ENCODE peak calls at places on chromosomes 12 and 14, in four cellular contexts. J is heart left ventricle, W is AG04450, Z is cardiac muscle cell. X is an unnamed sample. For H3K27me3, the result is how much of the 10 kb centered on the place peaks cover.

GRCh38 chr14:93090826-93091583 is 24.7 kb downstream of the ITPK1 start:
- DNase-seq in W (no peak), J (peak), Z (no peak), X (no peak)

GRCh38 chr12:116067892-116068291 is 209.6 kb downstream of the MED13L start:
- DNase-seq in W (no peak), J (no peak), Z (no peak), X (no peak)

GRCh38 chr12:6613015-6613775 is 6.0 kb upstream of the CHD4 start:
- DNase-seq in W (no peak), Z (peak), J (peak), X (peak)

GRCh38 chr14:24131549-24131966 is 1.1 kb downstream of the FITM1 start:
- DNase-seq in W (no peak), J (peak), Z (peak), X (no peak)

GRCh38 chr12:106760184-106760531 is 14.3 kb upstream of the RIC8B start:
- DNase-seq in Z (peak), J (no peak), W (no peak), X (no peak)

GRCh38 chr14:53963491-53964227 is 7.0 kb upstream of the BMP4 start:
- DNase-seq in W (no peak), Z (peak), J (peak), X (peak)

GRCh38 chr12:79685068-79685467 is 5.7 kb downstream of the PAWR start:
- DNase-seq in J (no peak), W (no peak), Z (no peak), X (peak)

GRCh38 chr12:66668311-66668710 is 10.6 kb downstream of the GRIP1 start:
- DNase-seq in W (no peak), J (no peak), Z (no peak), X (no peak)

GRCh38 chr12:120314220-120314619 is 12.1 kb downstream of the SIRT4 start:
- DNase-seq in J (no peak), W (no peak), Z (no peak), X (no peak)

GRCh38 chr12:45850302-45850701 is 120.8 kb downstream of the ARID2 start:
- DNase-seq in J (no peak), W (no peak), Z (no peak), X (no peak)

GRCh38 chr14:37787879-37788494 is 192.6 kb downstream of the TTC6 start:
- DNase-seq in Z (no peak), J (no peak), W (no peak), X (no peak)

GRCh38 chr12:104986022-104986941 is at the start of gene NOPCHAP1:
- DNase-seq in W (peak), J (peak), Z (peak), X (peak)

GRCh38 chr12:9039397-9039977 is 50.1 kb downstream of the KLRG1 start:
- DNase-seq in Z (peak), W (peak), J (no peak), X (peak)

GRCh38 chr12:1830981-1831930 is 10.9 kb downstream of the LRTM2 start:
- DNase-seq in J (peak), W (peak), Z (peak), X (peak)

GRCh38 chr14:88326352-88327103 is 3.5 kb upstream of the KCNK10 start:
- DNase-seq in J (no peak), Z (peak), W (no peak), X (no peak)

GRCh38 chr14:65006251-65006721 is 19.6 kb downstream of the FNTB start:
- DNase-seq in Z (no peak), W (no peak), J (no peak), X (no peak)

GRCh38 chr12:12265571-12266388 is 1.1 kb downstream of the LRP6 start:
- DNase-seq in W (no peak), Z (peak), J (no peak), X (peak)

GRCh38 chr12:46351861-46352595 is 20.5 kb downstream of the SLC38A2 start:
- DNase-seq in W (no peak), J (no peak), Z (no peak), X (no peak)

GRCh38 chr12:617304-617915 is 45.8 kb downstream of the NINJ2 start:
- DNase-seq in Z (no peak), J (peak), W (no peak), X (no peak)

GRCh38 chr12:24034894-24035293 is 85.4 kb upstream of the SOX5 start:
- DNase-seq in W (no peak), J (no peak), Z (no peak), X (no peak)

GRCh38 chr14:101426466-101426865 is 134.8 kb upstream of the DIO3 start:
- DNase-seq in Z (no peak), J (no peak), W (no peak), X (no peak)

GRCh38 chr12:85711735-85712390 is 124.3 kb downstream of the RASSF9 start:
- DNase-seq in W (no peak), Z (no peak), J (no peak), X (no peak)

GRCh38 chr12:62969695-62970094 is 34.7 kb upstream of the PPM1H start:
- DNase-seq in J (no peak), Z (no peak), W (no peak), X (no peak)

GRCh38 chr12:93380480-93381121 is 2.9 kb downstream of the NUDT4 start:
- DNase-seq in Z (no peak), J (no peak), W (no peak), X (peak)

GRCh38 chr12:48193623-48194022 is 9.5 kb downstream of the OR10AD1 start:
- DNase-seq in Z (no peak), W (no peak), J (no peak), X (peak)

GRCh38 chr12:105271364-105271763 is 35.4 kb upstream of the APPL2 start:
- DNase-seq in J (no peak), W (no peak), Z (no peak), X (no peak)

GRCh38 chr14:91968280-91968679 is 20.8 kb upstream of the FBLN5 start:
- DNase-seq in Z (no peak), W (no peak), J (no peak), X (no peak)

GRCh38 chr12:48486679-48487078 is 4.4 kb downstream of the C12orf54 start:
- DNase-seq in J (no peak), Z (no peak), W (no peak), X (peak)

GRCh38 chr12:67792185-67792584 is 143.6 kb downstream of the DYRK2 start:
- DNase-seq in W (no peak), J (no peak), Z (no peak), X (no peak)

GRCh38 chr12:45231515-45232145 is 15.7 kb downstream of the ANO6 start:
- DNase-seq in W (no peak), Z (no peak), J (no peak), X (peak)

GRCh38 chr12:6701078-6701768 is 608 bp upstream of the PIANP start:
- DNase-seq in W (no peak), Z (no peak), J (no peak), X (no peak)

GRCh38 chr12:70052931-70053497 is 190.2 kb upstream of the CNOT2 start:
- DNase-seq in J (no peak), Z (no peak), W (no peak), X (peak)

GRCh38 chr12:23648546-23648945 is 300.9 kb downstream of the SOX5 start:
- DNase-seq in Z (no peak), W (no peak), J (no peak), X (no peak)

GRCh38 chr14:103818422-103818821 is 29.0 kb downstream of the PPP1R13B start:
- DNase-seq in W (no peak), Z (no peak), J (no peak), X (no peak)

GRCh38 chr14:68548194-68549056 is 244.4 kb downstream of the ZFP36L1 start:
- DNase-seq in W (peak), Z (peak), J (peak), X (peak)

GRCh38 chr12:27105746-27106536 is 23.6 kb upstream of the C12orf71 start:
- DNase-seq in Z (no peak), W (no peak), J (no peak), X (peak)

GRCh38 chr12:15005064-15005463 is 32.2 kb downstream of the PDE6H start:
- DNase-seq in W (no peak), Z (no peak), J (no peak), X (no peak)

GRCh38 chr14:36518586-36519430 is 1.2 kb downstream of the NKX2-1 start:
- DNase-seq in W (no peak), Z (no peak), J (no peak), X (no peak)
- H3K4me3 ChIP-seq in W (no peak), Z (no peak), J (no peak), X (peak)

GRCh38 chr14:106309423-106309822 is 783.0 kb downstream of the TMEM121 start:
- DNase-seq in W (no peak), Z (no peak), J (no peak), X (no peak)

DNA sequence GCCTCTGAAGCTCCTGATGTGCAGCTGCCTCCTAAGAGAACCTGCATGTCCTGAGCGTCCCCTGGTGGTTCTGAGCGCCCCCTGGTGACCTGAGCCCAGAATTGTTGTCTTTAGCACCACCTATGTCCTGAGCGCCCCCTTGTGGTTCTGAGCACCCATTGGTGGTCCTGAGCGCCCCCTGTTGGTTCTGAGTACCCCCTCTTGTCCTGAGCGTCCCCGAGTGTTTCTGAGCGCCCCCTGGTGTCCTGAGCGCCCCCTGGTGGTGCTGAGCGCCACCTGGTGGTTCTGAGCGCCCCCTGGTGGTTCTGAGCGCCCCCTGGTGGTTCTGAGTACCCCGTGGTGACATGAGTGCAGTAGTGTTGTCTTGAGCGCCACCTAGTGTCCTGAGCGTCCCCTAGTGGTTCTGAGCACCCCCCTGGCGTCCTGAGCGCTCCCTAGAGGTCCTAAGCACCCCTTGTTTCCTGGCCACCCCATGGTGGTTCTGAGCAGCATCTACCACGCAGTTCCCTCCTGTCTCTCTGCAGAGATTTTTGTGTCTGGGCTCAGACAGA is 782.5 kb downstream of the TMEM121 start:
- DNase-seq in J (no peak), Z (no peak), W (no peak), X (no peak)
- TF ChIP-seq CTCF in J (peak), Z (peak), W (peak), X (peak)

DNA sequence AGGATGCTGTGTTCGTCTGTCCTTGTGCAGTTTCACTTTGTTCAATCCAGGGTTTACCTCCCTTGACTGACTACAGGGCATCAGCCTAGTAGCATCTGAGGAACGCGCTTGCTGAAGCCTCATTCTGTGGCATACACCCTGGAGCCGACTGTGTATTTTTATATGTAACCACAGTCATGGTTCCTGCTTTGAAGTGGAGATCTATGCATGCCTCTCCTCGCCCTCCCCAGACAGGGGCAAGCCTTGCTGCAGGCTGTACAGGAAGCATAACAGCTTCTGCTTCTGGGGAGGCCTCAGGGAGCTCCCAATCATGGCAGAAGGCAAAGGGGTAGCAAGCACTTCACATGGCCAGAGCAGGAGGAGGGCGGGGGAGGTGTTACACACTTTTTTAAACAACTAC is 262.1 kb downstream of the BCL11B start:
- DNase-seq in J (no peak), W (no peak), Z (no peak), X (no peak)
- H3K27me3 ChIP-seq in J (under half), W (under half), Z (under half), X (under half)

GRCh38 chr12:107903377-107904061 is 129.0 kb downstream of the ASCL4 start:
- DNase-seq in J (peak), Z (peak), W (no peak), X (no peak)
- H3K4me3 ChIP-seq in J (peak), Z (peak), W (no peak), X (peak)

GRCh38 chr12:95178136-95178535 is 39.1 kb downstream of the FGD6 start:
- DNase-seq in J (no peak), W (no peak), Z (no peak), X (no peak)
- TF ChIP-seq CTCF in J (no peak), W (no peak), Z (no peak), X (no peak)

GRCh38 chr12:52380271-52380694 is 5.2 kb downstream of the KRT84 start:
- DNase-seq in W (no peak), J (no peak), Z (peak), X (peak)
- H3K27me3 ChIP-seq in W (under half), J (under half), Z (under half), X (under half)

DNA sequence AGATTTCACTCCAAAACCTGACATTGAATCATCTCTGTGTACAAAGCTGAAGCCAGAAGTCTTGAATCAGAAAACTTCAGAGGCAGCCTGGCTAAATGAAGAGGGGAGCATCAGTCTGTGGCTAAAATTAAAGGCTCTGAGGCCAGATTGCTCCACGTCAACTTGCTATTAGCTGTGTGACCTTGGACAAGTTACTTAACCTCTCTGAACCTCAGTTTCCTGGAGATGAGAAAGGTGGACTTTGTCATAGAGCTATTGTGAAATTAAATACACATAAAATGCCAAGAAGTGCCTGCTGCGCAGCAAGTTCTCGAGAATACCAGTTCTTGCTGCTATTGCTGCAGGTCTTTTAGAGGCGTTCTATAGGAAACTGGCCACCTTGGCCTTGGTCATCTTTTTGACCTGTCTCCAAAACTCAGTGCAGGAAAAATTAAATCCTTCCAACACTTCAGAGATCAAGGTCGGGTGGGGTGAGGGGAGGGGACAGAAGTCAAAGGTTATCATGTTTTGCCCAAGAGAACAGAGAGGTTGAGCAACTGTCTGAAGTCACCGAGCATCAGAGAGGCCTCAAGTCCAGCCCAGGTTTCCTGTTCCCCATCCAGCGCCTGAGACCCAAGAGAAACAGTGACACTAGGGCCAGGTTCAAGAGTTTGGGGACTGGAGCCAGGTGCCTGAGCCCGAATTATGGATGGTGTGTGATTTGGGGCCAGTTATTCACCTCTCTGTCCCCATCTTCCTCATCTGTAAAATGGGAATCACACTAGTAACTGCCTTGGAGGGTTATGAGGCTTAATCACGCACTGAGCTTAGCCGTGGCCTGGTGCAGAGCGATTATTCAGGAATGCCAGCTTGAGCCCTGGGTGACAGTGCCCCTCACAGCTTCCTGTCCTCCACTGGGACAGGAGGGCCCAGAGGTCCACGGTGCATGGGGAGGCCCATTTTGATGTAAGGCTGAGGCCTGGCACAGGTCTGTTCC is 1.1 kb downstream of the SERPINA1 start:
- DNase-seq in J (no peak), W (no peak), Z (no peak), X (no peak)
- H3K4me3 ChIP-seq in J (no peak), W (no peak), Z (no peak), X (no peak)